ENCODE peak calls at places on chromosomes 12 and 14, in five cellular contexts. K is A549; F is fibroblast of pulmonary artery; N is GM12865; O is CD8-positive, alpha-beta T cell. V is an unnamed sample.

GRCh38 chr12:112971248-112971647 is 7.1 kb upstream of the OAS2 start:
- DNase-seq in N (no peak), F (peak; percentile 16), K (no peak), O (no peak), V (peak; percentile 12)

GRCh38 chr12:123364532-123365140 is at the start of gene SBNO1:
- DNase-seq in O (peak; percentile 88), F (peak; percentile 89), N (peak; percentile 96), K (peak; percentile 83), V (peak; percentile 92)

GRCh38 chr14:90639641-90640040 is 176.6 kb downstream of the TTC7B start:
- DNase-seq in F (no peak), O (no peak), K (no peak), N (no peak), V (no peak)

GRCh38 chr12:15208140-15208539 is 13.1 kb downstream of the RERG start:
- DNase-seq in O (no peak), K (no peak), N (no peak), F (peak; percentile 65), V (peak; percentile 67)

GRCh38 chr12:49024543-49024942 is 6.0 kb upstream of the PRKAG1 start:
- DNase-seq in N (no peak), F (no peak), K (no peak), O (no peak), V (no peak)

GRCh38 chr12:948238-948637 is 1.3 kb downstream of the RAD52 start:
- DNase-seq in O (no peak), F (no peak), K (no peak), N (peak; percentile 13), V (no peak)

GRCh38 chr12:52691076-52691764 is 11.0 kb upstream of the KRT1 start:
- DNase-seq in K (no peak), O (peak; percentile 65), F (no peak), N (no peak), V (no peak)

GRCh38 chr12:130764475-130765185 is 48.5 kb upstream of the RIMBP2 start:
- DNase-seq in F (peak; percentile 42), O (no peak), K (peak; percentile 26), N (peak; percentile 48), V (peak; percentile 22)

GRCh38 chr12:50636505-50636904 is 127.4 kb upstream of the ATF1 start:
- DNase-seq in N (no peak), K (no peak), F (no peak), O (no peak), V (no peak)

GRCh38 chr14:72863216-72864006 is 30.5 kb downstream of the DPF3 start:
- DNase-seq in K (no peak), O (no peak), F (no peak), N (peak; percentile 72), V (no peak)

GRCh38 chr14:78758333-78758732 is 588.2 kb downstream of the NRXN3 start:
- DNase-seq in O (no peak), K (peak; percentile 14), F (peak; percentile 17), N (peak; percentile 70), V (peak; percentile 60)

GRCh38 chr12:52144512-52145227 is 47.1 kb downstream of the KRT80 start:
- DNase-seq in K (no peak), O (no peak), N (no peak), F (no peak), V (no peak)

GRCh38 chr12:40714636-40715035 is 22.4 kb downstream of the CNTN1 start:
- DNase-seq in F (no peak), K (no peak), O (no peak), N (no peak), V (no peak)

GRCh38 chr12:49260165-49260564 is 4.7 kb upstream of the TUBA1C start:
- DNase-seq in N (no peak), K (no peak), F (peak; percentile 74), O (no peak), V (peak; percentile 59)

GRCh38 chr12:122866379-122866778 is 29.5 kb downstream of the VPS37B start:
- DNase-seq in F (no peak), K (no peak), N (no peak), O (no peak), V (no peak)

GRCh38 chr12:3040026-3040656 is 37.0 kb upstream of the TSPAN9 start:
- DNase-seq in K (no peak), N (no peak), F (no peak), O (no peak), V (no peak)

GRCh38 chr12:76518699-76519098 is 40.9 kb downstream of the OSBPL8 start:
- DNase-seq in O (no peak), F (no peak), K (no peak), N (no peak), V (no peak)
- H3K4me3 ChIP-seq in O (no peak overlapping the region), F (no peak overlapping the region), K (no peak overlapping the region), N (no peak overlapping the region), V (no peak overlapping the region)

DNA sequence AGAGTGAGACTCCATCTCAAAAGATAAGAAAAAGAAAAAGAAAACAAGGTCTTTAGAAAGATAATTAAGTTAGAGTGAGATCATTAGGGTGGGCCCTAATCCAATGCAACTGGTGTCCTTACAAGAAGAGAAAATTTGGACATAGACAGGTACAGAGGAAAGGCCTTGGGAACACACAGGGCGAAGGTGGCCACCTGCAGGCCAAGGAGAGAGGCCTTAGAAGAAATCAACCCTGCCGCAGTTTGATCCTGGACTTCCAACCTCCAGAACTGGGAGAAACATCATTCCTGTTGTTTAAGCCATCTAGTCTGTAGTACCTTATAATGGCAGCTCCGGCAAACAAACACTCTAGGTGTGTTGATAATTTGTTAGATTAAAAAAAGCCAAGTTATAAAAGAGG is 491.9 kb downstream of the MED13L start:
- DNase-seq in N (no peak), K (no peak), O (no peak), F (no peak), V (no peak)
- TF ChIP-seq CTCF in N (no peak), K (no peak), O (no peak), F (no peak), V (no peak)

DNA sequence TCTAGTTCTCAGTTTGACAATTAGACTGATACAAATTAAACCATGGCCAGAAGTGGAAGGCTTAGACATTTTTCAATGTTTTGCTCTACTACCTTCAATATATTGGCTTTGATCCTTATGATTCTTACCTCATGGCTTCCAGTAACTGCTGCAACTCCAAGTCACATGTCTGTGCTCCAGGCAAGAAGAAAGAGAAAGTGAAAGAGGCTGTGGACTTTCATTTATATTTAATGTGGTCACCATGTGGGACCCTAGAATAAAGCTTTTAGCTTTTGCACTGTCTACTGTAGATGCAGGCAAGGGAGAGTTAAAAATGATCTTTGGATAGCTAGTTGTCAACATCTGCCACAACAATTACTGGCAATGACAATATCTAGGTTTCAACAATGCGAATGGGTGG is 214.3 kb upstream of the PDE3A start:
- DNase-seq in K (no peak), N (peak; percentile 20), F (peak; percentile 37), O (no peak), V (peak; percentile 72)
- H3K4me3 ChIP-seq in K (no peak overlapping the region), N (peak overlapping the region; percentile 24), F (no peak overlapping the region), O (no peak overlapping the region), V (no peak overlapping the region)

DNA sequence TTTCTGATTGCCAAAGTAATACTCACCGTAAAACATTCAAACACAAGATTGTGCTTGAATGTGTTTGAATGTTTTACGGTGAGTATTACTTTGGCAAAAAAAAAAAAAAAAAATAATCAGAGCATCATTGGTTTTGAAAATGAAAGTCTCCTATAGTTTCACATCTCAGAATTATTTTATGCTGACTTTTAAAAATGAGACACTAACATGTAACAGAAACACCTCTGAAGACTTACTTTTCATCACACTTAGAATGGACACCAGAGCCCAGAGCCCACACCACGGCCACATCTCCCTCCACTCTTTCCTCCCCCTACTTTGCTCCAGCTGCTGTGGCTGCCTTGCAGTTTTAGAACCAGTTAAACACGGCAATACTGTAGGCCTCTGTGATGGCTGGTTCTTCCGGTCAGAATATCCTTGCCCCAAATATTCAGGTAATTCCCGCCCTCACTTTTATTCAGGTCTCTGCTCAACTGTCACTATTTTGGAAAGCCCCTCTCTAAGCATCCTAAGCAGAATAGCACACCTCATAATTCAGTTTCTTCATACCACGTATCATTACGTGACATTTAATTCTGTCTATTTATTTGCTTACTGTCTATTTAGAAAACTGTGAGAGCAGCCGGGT is 138.9 kb upstream of the MAX start:
- DNase-seq in F (no peak), K (no peak), O (no peak), N (peak; percentile 58), V (no peak)
- TF ChIP-seq CTCF in F (no peak), K (no peak), O (no peak), N (no peak), V (no peak)

V was measured in choroid plexus epithelial cell.